ENCODE peak calls at places on chromosomes 13 and 19, in five cellular contexts. K is fibroblast of pulmonary artery, F is endothelial cell, V is heart left ventricle, G is mammary epithelial cell. M is an unnamed sample.

GRCh38 chr19:6947745-6948144 is 60.4 kb downstream of the ADGRE1 start:
- DNase-seq in F (no peak), K (peak), G (no peak), V (peak), M (peak)

GRCh38 chr19:41957838-41958366 is 1.2 kb downstream of the RABAC1 start:
- DNase-seq in V (peak), F (peak), K (peak), G (peak), M (peak)

GRCh38 chr19:7328647-7329046 is 20.1 kb upstream of the ARHGEF18 start:
- DNase-seq in V (no peak), K (no peak), F (no peak), G (no peak), M (no peak)

GRCh38 chr19:39179754-39180153 is 17.0 kb upstream of the NCCRP1 start:
- DNase-seq in V (no peak), K (no peak), G (no peak), F (no peak), M (no peak)

GRCh38 chr19:30070198-30070969 is 128.3 kb downstream of the URI1 start:
- DNase-seq in F (no peak), G (no peak), V (no peak), K (no peak), M (no peak)

GRCh38 chr13:38223093-38223492 is 126.6 kb upstream of the UFM1 start:
- DNase-seq in G (no peak), V (no peak), K (peak), F (peak), M (no peak)

GRCh38 chr13:27728271-27728670 is 64.0 kb upstream of the GSX1 start:
- DNase-seq in V (no peak), K (no peak), F (peak), G (no peak), M (no peak)

GRCh38 chr19:4755459-4755858 is 31.8 kb upstream of the DPP9 start:
- DNase-seq in V (no peak), F (no peak), K (no peak), G (no peak), M (no peak)

GRCh38 chr13:31807090-31807541 is 67.8 kb downstream of the RXFP2 start:
- DNase-seq in V (no peak), G (peak), K (peak), F (no peak), M (no peak)

GRCh38 chr13:80400164-80400767 is 59.3 kb upstream of the SPRY2 start:
- DNase-seq in G (no peak), K (no peak), F (no peak), V (no peak), M (no peak)

GRCh38 chr13:73767191-73767741 is 366.9 kb downstream of the KLF12 start:
- DNase-seq in G (no peak), V (no peak), F (no peak), K (no peak), M (no peak)

GRCh38 chr13:30292325-30292724 is 15.0 kb downstream of the KATNAL1 start:
- DNase-seq in F (no peak), K (no peak), V (no peak), G (no peak), M (no peak)

GRCh38 chr19:1354496-1355257 is 29.0 kb upstream of the NDUFS7 start:
- DNase-seq in F (peak), G (peak), K (peak), V (peak), M (peak)

GRCh38 chr13:110054041-110054440 is 252.9 kb downstream of the COL4A1 start:
- DNase-seq in F (no peak), G (no peak), K (no peak), V (no peak), M (no peak)

GRCh38 chr19:39128511-39129079 is 3.0 kb downstream of the PAK4 start:
- DNase-seq in F (no peak), G (no peak), K (no peak), V (no peak), M (no peak)

GRCh38 chr19:40592170-40592569 is 9.0 kb upstream of the LTBP4 start:
- DNase-seq in G (peak), F (no peak), K (peak), V (no peak), M (no peak)

GRCh38 chr13:78404961-78405360 is 198.4 kb downstream of the POU4F1 start:
- DNase-seq in K (no peak), G (no peak), V (no peak), F (no peak), M (no peak)

GRCh38 chr13:78410164-78410563 is 193.2 kb downstream of the POU4F1 start:
- DNase-seq in F (no peak), G (no peak), K (no peak), V (no peak), M (no peak)

GRCh38 chr13:78410847-78411246 is 192.5 kb downstream of the POU4F1 start:
- DNase-seq in G (no peak), F (no peak), V (no peak), K (no peak), M (no peak)

GRCh38 chr13:78413887-78414553 is 189.3 kb downstream of the POU4F1 start:
- DNase-seq in V (no peak), G (no peak), K (no peak), F (no peak), M (no peak)

DNA sequence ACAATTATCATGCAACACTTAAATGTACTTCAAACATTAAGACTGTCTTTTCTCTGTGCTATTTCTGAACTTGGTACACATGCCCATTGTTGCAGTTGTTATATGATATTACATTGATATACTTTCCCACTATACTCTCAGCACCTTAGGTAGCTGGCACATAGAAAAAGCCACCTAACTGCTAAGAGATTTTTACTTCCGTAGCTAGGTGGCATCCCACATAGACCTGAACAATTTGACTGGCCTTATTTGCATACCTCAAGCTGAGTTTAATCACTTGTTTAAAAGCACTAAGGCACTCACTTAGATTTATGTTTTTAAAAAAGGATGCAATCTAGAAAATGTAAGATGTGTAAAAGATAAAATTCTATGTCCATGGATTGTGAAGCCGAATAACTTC is 194.2 kb downstream of the POU4F1 start:
- DNase-seq in F (no peak), G (no peak), V (no peak), K (no peak), M (no peak)
- TF ChIP-seq CTCF in F (no peak), G (no peak), V (no peak), K (no peak), M (no peak)

GRCh38 chr13:100305398-100305797 is 216.5 kb downstream of the PCCA start:
- DNase-seq in V (no peak), F (no peak), K (no peak), G (no peak), M (no peak)
- TF ChIP-seq CTCF in V (no peak), F (no peak), K (no peak), G (no peak), M (no peak)

DNA sequence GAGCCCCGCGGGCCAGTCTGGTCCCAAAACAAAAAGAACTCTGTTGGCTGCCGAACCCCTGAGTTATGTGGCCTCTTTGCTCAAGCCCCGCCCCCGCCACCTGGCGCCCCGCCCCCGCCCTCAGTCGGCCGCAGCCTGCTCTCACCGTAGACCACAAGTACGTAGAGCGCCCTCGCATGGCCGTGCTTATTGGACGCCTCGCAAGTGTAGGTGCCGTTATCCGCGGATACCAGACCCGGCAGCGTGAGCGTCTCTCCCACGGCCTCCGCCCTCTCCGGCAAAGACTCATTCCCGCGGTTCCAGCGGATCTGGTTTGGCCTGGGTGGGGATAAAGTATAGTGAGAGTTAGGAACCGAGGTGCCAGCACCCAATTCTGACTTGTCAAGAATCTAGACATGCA is 5.5 kb upstream of the ZNF428 start:
- DNase-seq in G (no peak), K (peak), F (peak), V (no peak), M (no peak)
- TF ChIP-seq CTCF in G (peak), K (no peak), F (no peak), V (no peak), M (no peak)

DNA sequence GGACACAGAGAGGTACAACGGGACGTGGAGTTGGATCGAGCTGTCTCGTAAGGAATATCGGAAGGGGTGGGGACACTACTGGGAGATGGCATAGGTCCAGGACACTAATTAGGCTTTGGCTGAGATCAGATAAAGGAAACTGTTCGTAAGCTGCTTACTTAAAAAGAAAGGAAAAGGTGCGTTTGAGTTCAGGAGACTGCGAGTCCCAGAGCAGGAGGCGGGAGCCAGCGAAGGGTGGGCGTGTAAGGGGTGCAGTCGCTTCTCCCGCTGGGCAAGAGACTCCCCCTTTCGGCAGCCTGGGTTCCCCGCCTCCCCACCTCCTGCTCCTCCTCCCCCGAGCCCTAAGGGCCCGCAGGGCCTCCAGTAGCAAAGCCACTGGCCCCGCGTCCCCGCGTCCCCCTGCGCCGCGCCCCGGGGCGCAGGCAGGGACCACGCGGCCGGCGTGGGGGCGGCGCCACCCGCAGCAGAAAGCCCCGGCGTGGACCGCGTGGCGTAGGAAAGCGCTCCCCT is 571 bp downstream of the ABCC4 start:
- DNase-seq in V (peak), K (peak), G (peak), F (peak), M (peak)
- TF ChIP-seq CTCF in V (no peak), K (peak), G (no peak), F (no peak), M (peak)

GRCh38 chr13:45267215-45267614 is 66.4 kb upstream of the KCTD4 start:
- DNase-seq in V (no peak), K (no peak), F (no peak), G (no peak), M (no peak)

GRCh38 chr13:45269204-45269603 is 68.4 kb upstream of the KCTD4 start:
- DNase-seq in F (no peak), K (peak), V (no peak), G (peak), M (no peak)
- TF ChIP-seq CTCF in F (no peak), K (no peak), V (no peak), G (peak), M (no peak)

GRCh38 chr19:50870417-50871089 is 2.7 kb upstream of the KLK2 start:
- DNase-seq in F (no peak), V (no peak), K (no peak), G (no peak), M (no peak)
- TF ChIP-seq CTCF in F (no peak), V (no peak), K (no peak), G (no peak), M (no peak)